ENCODE peak calls at places on chromosome 14, in six cellular contexts. A is H1, L is IMR-90, E is H9, I is mesenchymal stem cell, R is neuronal stem cell. B is an unnamed sample.

GRCh38 chr14:53412819-53413664 is 259.9 kb upstream of the DDHD1 start:
- DNase-seq in E (no peak), A (no peak), L (no peak), R (no peak), I (peak; percentile 29), B (peak; percentile 47)

GRCh38 chr14:73786942-73787759 is 64.5 kb upstream of the PTGR2 start:
- DNase-seq in I (peak; percentile 37), A (peak; percentile 81), E (peak; percentile 56), R (no peak), L (peak; percentile 35), B (peak; percentile 38)

GRCh38 chr14:28375295-28375694 is 391.3 kb upstream of the FOXG1 start:
- DNase-seq in R (peak; percentile 2), L (no peak), E (peak; percentile 63), A (peak; percentile 54), I (no peak), B (no peak)

GRCh38 chr14:60642790-60643397 is 6.4 kb downstream of the SIX1 start:
- DNase-seq in I (no peak), A (peak; percentile 63), E (no peak), L (no peak), R (peak; percentile 26), B (no peak)

GRCh38 chr14:42804146-42804545 is 1197.5 kb downstream of the LRFN5 start:
- DNase-seq in L (no peak), I (no peak), R (no peak), E (no peak), A (no peak), B (no peak)

GRCh38 chr14:96105921-96106441 is 66.8 kb downstream of the C14orf132 start:
- DNase-seq in I (no peak), R (no peak), A (no peak), L (no peak), E (no peak), B (peak; percentile 91)

GRCh38 chr14:61076531-61076930 is 95.5 kb downstream of the SLC38A6 start:
- DNase-seq in A (no peak), E (no peak), I (no peak), L (peak; percentile 38), R (no peak), B (no peak)

GRCh38 chr14:59407246-59407615 is 57.9 kb downstream of the GPR135 start:
- DNase-seq in R (no peak), I (peak; percentile 91), L (peak; percentile 97), A (no peak), E (no peak), B (peak; percentile 91)

GRCh38 chr14:99737451-99737951 is 53.4 kb downstream of the CYP46A1 start:
- DNase-seq in E (no peak), R (no peak), I (no peak), L (no peak), A (no peak), B (no peak)

GRCh38 chr14:35047961-35048513 is 2.0 kb downstream of the FAM177A1 start:
- DNase-seq in I (no peak), A (no peak), L (no peak), E (no peak), R (no peak), B (no peak)

GRCh38 chr14:64114166-64114565 is 180.0 kb downstream of the ESR2 start:
- DNase-seq in L (peak; percentile 21), R (no peak), A (no peak), I (peak; percentile 64), E (peak; percentile 39), B (no peak)

GRCh38 chr14:100033347-100034052 is 31.7 kb upstream of the EVL start:
- DNase-seq in I (no peak), A (no peak), R (no peak), L (no peak), E (no peak), B (no peak)

GRCh38 chr14:78259831-78260230 is 89.7 kb downstream of the NRXN3 start:
- DNase-seq in E (no peak), A (no peak), I (no peak), L (no peak), R (no peak), B (peak; percentile 30)

GRCh38 chr14:26872930-26873470 is 275.2 kb upstream of the NOVA1 start:
- DNase-seq in L (no peak), E (no peak), A (no peak), R (no peak), I (no peak), B (no peak)

GRCh38 chr14:30610719-30611388 is 11.3 kb upstream of the SCFD1 start:
- DNase-seq in A (no peak), E (no peak), I (peak; percentile 70), L (peak; percentile 81), R (no peak), B (peak; percentile 9)

GRCh38 chr14:21231020-21231652 is 38.1 kb downstream of the HNRNPC start:
- DNase-seq in A (no peak), I (no peak), L (no peak), E (no peak), R (no peak), B (no peak)

GRCh38 chr14:50210074-50210473 is 21.3 kb downstream of the SOS2 start:
- DNase-seq in I (no peak), R (no peak), A (no peak), L (no peak), E (no peak), B (no peak)

GRCh38 chr14:53035336-53035735 is 84.5 kb upstream of the FERMT2 start:
- DNase-seq in A (no peak), L (no peak), E (no peak), R (no peak), I (no peak), B (no peak)

GRCh38 chr14:95048771-95049312 is 108.5 kb downstream of the DICER1 start:
- DNase-seq in A (no peak), L (no peak), R (no peak), E (peak; percentile 30), I (no peak), B (no peak)

GRCh38 chr14:30995674-30996073 is 29.8 kb upstream of the AP4S1 start:
- DNase-seq in L (no peak), I (no peak), A (no peak), E (no peak), R (no peak), B (no peak)

GRCh38 chr14:62614117-62614516 is 431.1 kb downstream of the KCNH5 start:
- DNase-seq in R (no peak), I (no peak), L (no peak), A (no peak), E (no peak), B (no peak)

GRCh38 chr14:20848955-20849570 is 42.1 kb upstream of the RNASE3 start:
- DNase-seq in I (no peak), L (no peak), E (no peak), R (no peak), A (no peak), B (no peak)

GRCh38 chr14:26598081-26598671 is 343 bp upstream of the NOVA1 start:
- DNase-seq in R (peak; percentile 98), E (peak; percentile 98), I (peak; percentile 92), L (peak; percentile 82), A (peak; percentile 96), B (peak; percentile 9)

GRCh38 chr14:85572021-85572420 is 42.1 kb downstream of the FLRT2 start:
- DNase-seq in A (no peak), I (peak; percentile 28), L (no peak), E (no peak), R (no peak), B (no peak)

GRCh38 chr14:102883028-102883953 is 39.2 kb upstream of the AMN start:
- DNase-seq in L (no peak), E (no peak), A (no peak), R (no peak), I (no peak), B (no peak)

GRCh38 chr14:22887990-22888378 is 5.0 kb downstream of the REM2 start:
- DNase-seq in R (no peak), E (no peak), I (no peak), L (no peak), A (no peak), B (no peak)

GRCh38 chr14:100540141-100540925 is 46.9 kb downstream of the BEGAIN start:
- DNase-seq in L (no peak), I (peak; percentile 10), R (no peak), A (no peak), E (peak; percentile 74), B (peak; percentile 41)

GRCh38 chr14:81323621-81324400 is 76.3 kb downstream of the STON2 start:
- DNase-seq in I (no peak), A (peak; percentile 61), R (no peak), L (no peak), E (peak; percentile 79), B (peak; percentile 29)

GRCh38 chr14:54278087-54278486 is 118.7 kb upstream of the CDKN3 start:
- DNase-seq in A (no peak), L (no peak), R (no peak), I (no peak), E (no peak), B (no peak)

GRCh38 chr14:97779140-97779539 is 982.0 kb downstream of the VRK1 start:
- DNase-seq in I (no peak), R (no peak), E (no peak), L (no peak), A (no peak), B (no peak)

GRCh38 chr14:53037016-53037415 is 86.2 kb upstream of the FERMT2 start:
- DNase-seq in R (no peak), I (no peak), E (no peak), L (no peak), A (no peak), B (no peak)

GRCh38 chr14:68680541-68681051 is 112.3 kb downstream of the ZFP36L1 start:
- DNase-seq in E (no peak), I (peak; percentile 49), R (no peak), L (peak; percentile 24), A (no peak), B (peak; percentile 63)
- H3K4me1 ChIP-seq in E (peaks cover 5% of the 10 kb centered on the region), I (peaks cover 22% of the 10 kb centered on the region), R (peaks cover 4% of the 10 kb centered on the region), L (peaks cover 26% of the 10 kb centered on the region), A (no peaks in the 10 kb centered on the region), B (peaks cover 27% of the 10 kb centered on the region)

DNA sequence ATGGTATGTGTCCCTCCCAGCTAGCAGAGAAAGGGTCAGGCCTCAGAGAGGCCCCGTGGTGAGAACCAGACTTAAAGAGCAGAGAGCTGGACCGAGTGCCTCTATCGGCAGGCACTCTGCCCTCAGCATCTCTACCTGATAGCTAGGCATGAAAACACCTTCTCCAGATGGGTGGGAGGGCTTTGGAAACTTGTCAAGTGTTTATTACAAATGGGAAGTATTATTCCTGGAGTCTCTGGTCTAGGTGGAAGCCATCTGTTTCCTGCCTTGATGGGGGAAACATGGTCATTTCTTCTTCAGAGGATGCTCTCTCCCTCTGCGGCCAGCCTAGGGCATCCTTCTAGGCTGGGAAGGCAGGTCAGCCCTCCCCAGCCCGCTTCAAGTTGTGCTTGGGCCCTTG is 2.3 kb downstream of the TMEM63C start:
- DNase-seq in L (no peak), E (no peak), R (no peak), I (no peak), A (no peak), B (no peak)
- H2BK5ac ChIP-seq in L (no peak overlapping the region), E (no peak overlapping the region), R (no peak overlapping the region), I (no peak overlapping the region), A (no peak overlapping the region), B (no peak overlapping the region)

DNA sequence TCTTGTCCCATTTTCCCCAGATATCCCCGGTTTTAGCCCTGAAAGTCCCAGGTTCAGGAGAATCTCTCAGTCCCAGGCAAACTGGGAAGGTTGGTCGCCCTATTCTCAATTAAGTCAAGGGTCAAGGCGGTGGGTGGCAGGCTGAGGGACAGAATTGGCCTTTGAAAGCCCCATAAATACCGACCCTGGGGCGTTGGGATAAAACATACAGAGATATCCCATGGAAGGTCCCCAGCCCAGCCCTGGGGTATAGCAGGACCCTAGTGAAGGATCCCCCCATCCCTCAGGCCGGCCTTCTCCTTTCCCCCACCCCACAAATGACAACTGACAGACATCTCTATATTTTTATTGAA is 70.3 kb downstream of the PRIMA1 start:
- DNase-seq in A (no peak), R (no peak), E (no peak), I (no peak), L (no peak), B (no peak)
- H2AFZ ChIP-seq in A (no peak overlapping the region), R (no peak overlapping the region), E (no peak overlapping the region), I (no peak overlapping the region), L (no peak overlapping the region), B (no peak overlapping the region)

GRCh38 chr14:33951183-33951840 is 438 bp upstream of the EGLN3 start:
- DNase-seq in E (no peak), L (no peak), A (no peak), I (peak; percentile 14), R (no peak), B (no peak)
- H3K4me1 ChIP-seq in E (peaks cover 3% of the 10 kb centered on the region), L (no peaks in the 10 kb centered on the region), A (peaks cover 2% of the 10 kb centered on the region), I (peaks cover 8% of the 10 kb centered on the region), R (peaks cover 3% of the 10 kb centered on the region), B (peaks cover 8% of the 10 kb centered on the region)

B was measured in trophoblast cell.